ENCODE peak calls at places on chromosomes 6 and 20, in six cellular contexts. B, O, A, C, Q and I are unnamed samples.

GRCh38 chr6:51213806-51214205 is 395.1 kb downstream of the TFAP2B start:
- DNase-seq in Q (no peak), B (no peak), A (no peak), O (no peak), C (no peak), I (no peak)

GRCh38 chr6:35417979-35418661 is 34.0 kb upstream of the FANCE start:
- DNase-seq in O (peak; percentile 43), A (no peak), B (no peak), Q (peak; percentile 29), C (no peak), I (no peak)

GRCh38 chr20:35284267-35284991 is at the start of gene EIF6:
- DNase-seq in C (peak; percentile 90), A (peak; percentile 89), B (no peak), O (peak; percentile 90), Q (peak; percentile 50), I (peak; percentile 53)

GRCh38 chr6:71238351-71238750 is 50.3 kb upstream of the OGFRL1 start:
- DNase-seq in Q (peak; percentile 25), A (peak; percentile 41), O (no peak), B (no peak), C (no peak), I (no peak)

GRCh38 chr6:8645212-8645611 is 209.9 kb upstream of the SLC35B3 start:
- DNase-seq in C (no peak), B (no peak), Q (no peak), O (no peak), A (no peak), I (no peak)

GRCh38 chr20:986733-987355 is 15.3 kb downstream of the RSPO4 start:
- DNase-seq in C (no peak), Q (no peak), A (no peak), B (no peak), O (no peak), I (no peak)

GRCh38 chr6:156544046-156544445 is 233.1 kb upstream of the ARID1B start:
- DNase-seq in B (no peak), A (no peak), Q (no peak), C (no peak), O (no peak), I (no peak)

GRCh38 chr6:11650711-11651110 is 113.2 kb downstream of the TMEM170B start:
- DNase-seq in C (no peak), B (no peak), A (peak; percentile 19), O (no peak), Q (no peak), I (no peak)

GRCh38 chr20:4401601-4402000 is 320.1 kb upstream of the PRND start:
- DNase-seq in O (no peak), B (peak; percentile 18), C (no peak), Q (no peak), A (peak; percentile 15), I (no peak)

GRCh38 chr20:49248301-49248700 is 29.1 kb downstream of the DDX27 start:
- DNase-seq in A (no peak), O (no peak), Q (no peak), C (no peak), B (no peak), I (no peak)

GRCh38 chr6:131045139-131045538 is 17.9 kb downstream of the EPB41L2 start:
- DNase-seq in O (no peak), Q (no peak), C (no peak), A (no peak), B (no peak), I (no peak)

GRCh38 chr20:32564921-32565734 is 20.0 kb downstream of the NOL4L start:
- DNase-seq in B (no peak), O (no peak), Q (no peak), C (no peak), A (no peak), I (no peak)

GRCh38 chr6:111027219-111027618 is 45.4 kb downstream of the RPF2 start:
- DNase-seq in C (no peak), B (no peak), Q (no peak), A (no peak), O (no peak), I (no peak)

GRCh38 chr6:107646176-107646575 is 156.3 kb downstream of the SOBP start:
- DNase-seq in C (no peak), A (peak; percentile 58), O (no peak), B (no peak), Q (no peak), I (no peak)

GRCh38 chr6:26175428-26176181 is 88.4 kb downstream of the HFE start:
- DNase-seq in O (peak; percentile 89), A (peak; percentile 82), Q (peak; percentile 26), C (peak; percentile 60), B (no peak), I (peak; percentile 73)